ENCODE peak calls at places on chromosome 18, in nine cellular contexts. One of them, this sample, is unnamed.
A peak's percentile ranks its signal among the peaks of the same experiment; 100 is the strongest.

GRCh38 chr18:12274793-12275192 is 20.6 kb downstream of the CIDEA start:
- ATAC-seq in stimulated activated effector memory CD8-positive, alpha-beta T cell treated with anti-CD3 and anti-CD28 coated beads, Interleukin-12 subunit alpha, Interleukin-12 subunit beta, amount 100 ng/mL, for 72 hours: no peak
- ATAC-seq in stimulated activated naive CD8-positive, alpha-beta T cell treated with anti-CD3 and anti-CD28 coated beads, Interleukin-15, amount 100 ng/mL, for 72 hours: no peak
- ATAC-seq in left ventricle myocardium superior: no peak
- ATAC-seq in pancreas: no peak
- ATAC-seq in CD4-positive, alpha-beta T cell: no peak
- ATAC-seq in T-cell: no peak
- ATAC-seq in RWPE2: no peak
- ATAC-seq in lower lobe of right lung: no peak
- ATAC-seq in this sample: no peak

GRCh38 chr18:8807502-8807833 is 102.1 kb downstream of the MTCL1 start:
- ATAC-seq in stimulated activated effector memory CD8-positive, alpha-beta T cell treated with anti-CD3 and anti-CD28 coated beads, Interleukin-12 subunit alpha, Interleukin-12 subunit beta, amount 100 ng/mL, for 72 hours: peak; percentile 57
- ATAC-seq in stimulated activated naive CD8-positive, alpha-beta T cell treated with anti-CD3 and anti-CD28 coated beads, Interleukin-15, amount 100 ng/mL, for 72 hours: peak; percentile 78
- ATAC-seq in left ventricle myocardium superior: no peak
- ATAC-seq in pancreas: no peak
- ATAC-seq in CD4-positive, alpha-beta T cell: peak; percentile 37
- ATAC-seq in T-cell: no peak
- ATAC-seq in RWPE2: no peak
- ATAC-seq in lower lobe of right lung: no peak
- ATAC-seq in this sample: no peak

GRCh38 chr18:55110436-55110835 is 151.2 kb upstream of the CCDC68 start:
- ATAC-seq in stimulated activated effector memory CD8-positive, alpha-beta T cell treated with anti-CD3 and anti-CD28 coated beads, Interleukin-12 subunit alpha, Interleukin-12 subunit beta, amount 100 ng/mL, for 72 hours: no peak
- ATAC-seq in stimulated activated naive CD8-positive, alpha-beta T cell treated with anti-CD3 and anti-CD28 coated beads, Interleukin-15, amount 100 ng/mL, for 72 hours: no peak
- ATAC-seq in left ventricle myocardium superior: peak; percentile 91
- ATAC-seq in pancreas: no peak
- ATAC-seq in CD4-positive, alpha-beta T cell: no peak
- ATAC-seq in T-cell: no peak
- ATAC-seq in RWPE2: no peak
- ATAC-seq in lower lobe of right lung: peak; percentile 50
- ATAC-seq in this sample: no peak

GRCh38 chr18:2337552-2338141 is 233.7 kb downstream of the METTL4 start:
- ATAC-seq in stimulated activated effector memory CD8-positive, alpha-beta T cell treated with anti-CD3 and anti-CD28 coated beads, Interleukin-12 subunit alpha, Interleukin-12 subunit beta, amount 100 ng/mL, for 72 hours: peak; percentile 51
- ATAC-seq in stimulated activated naive CD8-positive, alpha-beta T cell treated with anti-CD3 and anti-CD28 coated beads, Interleukin-15, amount 100 ng/mL, for 72 hours: peak; percentile 60
- ATAC-seq in left ventricle myocardium superior: no peak
- ATAC-seq in pancreas: peak; percentile 74
- ATAC-seq in CD4-positive, alpha-beta T cell: no peak
- ATAC-seq in T-cell: no peak
- ATAC-seq in RWPE2: no peak
- ATAC-seq in lower lobe of right lung: peak; percentile 35
- ATAC-seq in this sample: no peak

GRCh38 chr18:45930953-45931352 is 36.2 kb downstream of the EPG5 start:
- ATAC-seq in stimulated activated effector memory CD8-positive, alpha-beta T cell treated with anti-CD3 and anti-CD28 coated beads, Interleukin-12 subunit alpha, Interleukin-12 subunit beta, amount 100 ng/mL, for 72 hours: no peak
- ATAC-seq in stimulated activated naive CD8-positive, alpha-beta T cell treated with anti-CD3 and anti-CD28 coated beads, Interleukin-15, amount 100 ng/mL, for 72 hours: no peak
- ATAC-seq in left ventricle myocardium superior: peak; percentile 92
- ATAC-seq in pancreas: no peak
- ATAC-seq in CD4-positive, alpha-beta T cell: peak; percentile 51
- ATAC-seq in T-cell: no peak
- ATAC-seq in RWPE2: no peak
- ATAC-seq in lower lobe of right lung: peak; percentile 95
- ATAC-seq in this sample: no peak

GRCh38 chr18:28075501-28075900 is 101.4 kb downstream of the CDH2 start:
- ATAC-seq in stimulated activated effector memory CD8-positive, alpha-beta T cell treated with anti-CD3 and anti-CD28 coated beads, Interleukin-12 subunit alpha, Interleukin-12 subunit beta, amount 100 ng/mL, for 72 hours: no peak
- ATAC-seq in stimulated activated naive CD8-positive, alpha-beta T cell treated with anti-CD3 and anti-CD28 coated beads, Interleukin-15, amount 100 ng/mL, for 72 hours: no peak
- ATAC-seq in left ventricle myocardium superior: peak; percentile 56
- ATAC-seq in pancreas: peak; percentile 49
- ATAC-seq in CD4-positive, alpha-beta T cell: no peak
- ATAC-seq in T-cell: no peak
- ATAC-seq in RWPE2: peak; percentile 40
- ATAC-seq in lower lobe of right lung: no peak
- ATAC-seq in this sample: no peak

GRCh38 chr18:39685303-39685902 is 2119.8 kb upstream of the CELF4 start:
- ATAC-seq in stimulated activated effector memory CD8-positive, alpha-beta T cell treated with anti-CD3 and anti-CD28 coated beads, Interleukin-12 subunit alpha, Interleukin-12 subunit beta, amount 100 ng/mL, for 72 hours: no peak
- ATAC-seq in stimulated activated naive CD8-positive, alpha-beta T cell treated with anti-CD3 and anti-CD28 coated beads, Interleukin-15, amount 100 ng/mL, for 72 hours: no peak
- ATAC-seq in left ventricle myocardium superior: no peak
- ATAC-seq in pancreas: no peak
- ATAC-seq in CD4-positive, alpha-beta T cell: no peak
- ATAC-seq in T-cell: no peak
- ATAC-seq in RWPE2: no peak
- ATAC-seq in lower lobe of right lung: no peak
- ATAC-seq in this sample: no peak

GRCh38 chr18:46268662-46269061 is 164.5 kb downstream of the HAUS1 start:
- ATAC-seq in stimulated activated effector memory CD8-positive, alpha-beta T cell treated with anti-CD3 and anti-CD28 coated beads, Interleukin-12 subunit alpha, Interleukin-12 subunit beta, amount 100 ng/mL, for 72 hours: no peak
- ATAC-seq in stimulated activated naive CD8-positive, alpha-beta T cell treated with anti-CD3 and anti-CD28 coated beads, Interleukin-15, amount 100 ng/mL, for 72 hours: no peak
- ATAC-seq in left ventricle myocardium superior: peak; percentile 97
- ATAC-seq in pancreas: no peak
- ATAC-seq in CD4-positive, alpha-beta T cell: no peak
- ATAC-seq in T-cell: no peak
- ATAC-seq in RWPE2: no peak
- ATAC-seq in lower lobe of right lung: no peak
- ATAC-seq in this sample: no peak

GRCh38 chr18:46400449-46400848 is 256.6 kb downstream of the LOXHD1 start:
- ATAC-seq in stimulated activated effector memory CD8-positive, alpha-beta T cell treated with anti-CD3 and anti-CD28 coated beads, Interleukin-12 subunit alpha, Interleukin-12 subunit beta, amount 100 ng/mL, for 72 hours: no peak
- ATAC-seq in stimulated activated naive CD8-positive, alpha-beta T cell treated with anti-CD3 and anti-CD28 coated beads, Interleukin-15, amount 100 ng/mL, for 72 hours: no peak
- ATAC-seq in left ventricle myocardium superior: no peak
- ATAC-seq in pancreas: no peak
- ATAC-seq in CD4-positive, alpha-beta T cell: no peak
- ATAC-seq in T-cell: no peak
- ATAC-seq in RWPE2: no peak
- ATAC-seq in lower lobe of right lung: no peak
- ATAC-seq in this sample: no peak

GRCh38 chr18:23694642-23695430 is 5.6 kb downstream of the LAMA3 start:
- ATAC-seq in stimulated activated effector memory CD8-positive, alpha-beta T cell treated with anti-CD3 and anti-CD28 coated beads, Interleukin-12 subunit alpha, Interleukin-12 subunit beta, amount 100 ng/mL, for 72 hours: no peak
- ATAC-seq in stimulated activated naive CD8-positive, alpha-beta T cell treated with anti-CD3 and anti-CD28 coated beads, Interleukin-15, amount 100 ng/mL, for 72 hours: no peak
- ATAC-seq in left ventricle myocardium superior: no peak
- ATAC-seq in pancreas: no peak
- ATAC-seq in CD4-positive, alpha-beta T cell: no peak
- ATAC-seq in T-cell: no peak
- ATAC-seq in RWPE2: peak; percentile 73
- ATAC-seq in lower lobe of right lung: no peak
- ATAC-seq in this sample: no peak

GRCh38 chr18:57666818-57667497 is 45.3 kb upstream of the NARS1 start:
- ATAC-seq in stimulated activated effector memory CD8-positive, alpha-beta T cell treated with anti-CD3 and anti-CD28 coated beads, Interleukin-12 subunit alpha, Interleukin-12 subunit beta, amount 100 ng/mL, for 72 hours: no peak
- ATAC-seq in stimulated activated naive CD8-positive, alpha-beta T cell treated with anti-CD3 and anti-CD28 coated beads, Interleukin-15, amount 100 ng/mL, for 72 hours: peak; percentile 79
- ATAC-seq in left ventricle myocardium superior: peak; percentile 69
- ATAC-seq in pancreas: peak; percentile 78
- ATAC-seq in CD4-positive, alpha-beta T cell: no peak
- ATAC-seq in T-cell: no peak
- ATAC-seq in RWPE2: peak; percentile 77
- ATAC-seq in lower lobe of right lung: peak; percentile 76
- ATAC-seq in this sample: no peak

GRCh38 chr18:42229211-42230210 is 274.5 kb downstream of the PIK3C3 start:
- ATAC-seq in stimulated activated effector memory CD8-positive, alpha-beta T cell treated with anti-CD3 and anti-CD28 coated beads, Interleukin-12 subunit alpha, Interleukin-12 subunit beta, amount 100 ng/mL, for 72 hours: peak; percentile 32
- ATAC-seq in stimulated activated naive CD8-positive, alpha-beta T cell treated with anti-CD3 and anti-CD28 coated beads, Interleukin-15, amount 100 ng/mL, for 72 hours: no peak
- ATAC-seq in left ventricle myocardium superior: no peak
- ATAC-seq in pancreas: no peak
- ATAC-seq in CD4-positive, alpha-beta T cell: no peak
- ATAC-seq in T-cell: no peak
- ATAC-seq in RWPE2: no peak
- ATAC-seq in lower lobe of right lung: no peak
- ATAC-seq in this sample: peak; percentile 92

GRCh38 chr18:62498616-62499262 is 24.1 kb upstream of the ZCCHC2 start:
- ATAC-seq in stimulated activated effector memory CD8-positive, alpha-beta T cell treated with anti-CD3 and anti-CD28 coated beads, Interleukin-12 subunit alpha, Interleukin-12 subunit beta, amount 100 ng/mL, for 72 hours: no peak
- ATAC-seq in stimulated activated naive CD8-positive, alpha-beta T cell treated with anti-CD3 and anti-CD28 coated beads, Interleukin-15, amount 100 ng/mL, for 72 hours: no peak
- ATAC-seq in left ventricle myocardium superior: peak; percentile 35
- ATAC-seq in pancreas: no peak
- ATAC-seq in CD4-positive, alpha-beta T cell: no peak
- ATAC-seq in T-cell: no peak
- ATAC-seq in RWPE2: no peak
- ATAC-seq in lower lobe of right lung: peak; percentile 70
- ATAC-seq in this sample: no peak

GRCh38 chr18:72427721-72428120 is 116.4 kb downstream of the CBLN2 start:
- ATAC-seq in stimulated activated effector memory CD8-positive, alpha-beta T cell treated with anti-CD3 and anti-CD28 coated beads, Interleukin-12 subunit alpha, Interleukin-12 subunit beta, amount 100 ng/mL, for 72 hours: no peak
- ATAC-seq in stimulated activated naive CD8-positive, alpha-beta T cell treated with anti-CD3 and anti-CD28 coated beads, Interleukin-15, amount 100 ng/mL, for 72 hours: no peak
- ATAC-seq in left ventricle myocardium superior: no peak
- ATAC-seq in pancreas: no peak
- ATAC-seq in CD4-positive, alpha-beta T cell: no peak
- ATAC-seq in T-cell: no peak
- ATAC-seq in RWPE2: no peak
- ATAC-seq in lower lobe of right lung: no peak
- ATAC-seq in this sample: no peak

GRCh38 chr18:79693561-79694205 is 14.1 kb downstream of the CTDP1 start:
- ATAC-seq in stimulated activated effector memory CD8-positive, alpha-beta T cell treated with anti-CD3 and anti-CD28 coated beads, Interleukin-12 subunit alpha, Interleukin-12 subunit beta, amount 100 ng/mL, for 72 hours: no peak
- ATAC-seq in stimulated activated naive CD8-positive, alpha-beta T cell treated with anti-CD3 and anti-CD28 coated beads, Interleukin-15, amount 100 ng/mL, for 72 hours: no peak
- ATAC-seq in left ventricle myocardium superior: peak; percentile 79
- ATAC-seq in pancreas: no peak
- ATAC-seq in CD4-positive, alpha-beta T cell: no peak
- ATAC-seq in T-cell: no peak
- ATAC-seq in RWPE2: no peak
- ATAC-seq in lower lobe of right lung: peak; percentile 32
- ATAC-seq in this sample: no peak

GRCh38 chr18:48611196-48611595 is 72.4 kb downstream of the CTIF start:
- ATAC-seq in stimulated activated effector memory CD8-positive, alpha-beta T cell treated with anti-CD3 and anti-CD28 coated beads, Interleukin-12 subunit alpha, Interleukin-12 subunit beta, amount 100 ng/mL, for 72 hours: no peak
- ATAC-seq in stimulated activated naive CD8-positive, alpha-beta T cell treated with anti-CD3 and anti-CD28 coated beads, Interleukin-15, amount 100 ng/mL, for 72 hours: no peak
- ATAC-seq in left ventricle myocardium superior: peak; percentile 4
- ATAC-seq in pancreas: no peak
- ATAC-seq in CD4-positive, alpha-beta T cell: no peak
- ATAC-seq in T-cell: no peak
- ATAC-seq in RWPE2: no peak
- ATAC-seq in lower lobe of right lung: no peak
- ATAC-seq in this sample: no peak

GRCh38 chr18:136433-136832 is 21.9 kb upstream of the USP14 start:
- ATAC-seq in stimulated activated effector memory CD8-positive, alpha-beta T cell treated with anti-CD3 and anti-CD28 coated beads, Interleukin-12 subunit alpha, Interleukin-12 subunit beta, amount 100 ng/mL, for 72 hours: peak; percentile 76
- ATAC-seq in stimulated activated naive CD8-positive, alpha-beta T cell treated with anti-CD3 and anti-CD28 coated beads, Interleukin-15, amount 100 ng/mL, for 72 hours: peak; percentile 83
- ATAC-seq in left ventricle myocardium superior: no peak
- ATAC-seq in pancreas: no peak
- ATAC-seq in CD4-positive, alpha-beta T cell: peak; percentile 71
- ATAC-seq in T-cell: no peak
- ATAC-seq in RWPE2: no peak
- ATAC-seq in lower lobe of right lung: no peak
- ATAC-seq in this sample: no peak

GRCh38 chr18:7084080-7084765 is 33.4 kb downstream of the LAMA1 start:
- ATAC-seq in stimulated activated effector memory CD8-positive, alpha-beta T cell treated with anti-CD3 and anti-CD28 coated beads, Interleukin-12 subunit alpha, Interleukin-12 subunit beta, amount 100 ng/mL, for 72 hours: no peak
- ATAC-seq in stimulated activated naive CD8-positive, alpha-beta T cell treated with anti-CD3 and anti-CD28 coated beads, Interleukin-15, amount 100 ng/mL, for 72 hours: no peak
- ATAC-seq in left ventricle myocardium superior: no peak
- ATAC-seq in pancreas: peak; percentile 66
- ATAC-seq in CD4-positive, alpha-beta T cell: no peak
- ATAC-seq in T-cell: no peak
- ATAC-seq in RWPE2: peak; percentile 82
- ATAC-seq in lower lobe of right lung: no peak
- ATAC-seq in this sample: peak; percentile 31

GRCh38 chr18:35619941-35620340 is 38.4 kb downstream of the GALNT1 start:
- ATAC-seq in stimulated activated effector memory CD8-positive, alpha-beta T cell treated with anti-CD3 and anti-CD28 coated beads, Interleukin-12 subunit alpha, Interleukin-12 subunit beta, amount 100 ng/mL, for 72 hours: no peak
- ATAC-seq in stimulated activated naive CD8-positive, alpha-beta T cell treated with anti-CD3 and anti-CD28 coated beads, Interleukin-15, amount 100 ng/mL, for 72 hours: no peak
- ATAC-seq in left ventricle myocardium superior: no peak
- ATAC-seq in pancreas: no peak
- ATAC-seq in CD4-positive, alpha-beta T cell: no peak
- ATAC-seq in T-cell: no peak
- ATAC-seq in RWPE2: no peak
- ATAC-seq in lower lobe of right lung: no peak
- ATAC-seq in this sample: no peak

GRCh38 chr18:65768379-65768778 is 17.6 kb downstream of the CDH7 start:
- ATAC-seq in stimulated activated effector memory CD8-positive, alpha-beta T cell treated with anti-CD3 and anti-CD28 coated beads, Interleukin-12 subunit alpha, Interleukin-12 subunit beta, amount 100 ng/mL, for 72 hours: no peak
- ATAC-seq in stimulated activated naive CD8-positive, alpha-beta T cell treated with anti-CD3 and anti-CD28 coated beads, Interleukin-15, amount 100 ng/mL, for 72 hours: no peak
- ATAC-seq in left ventricle myocardium superior: no peak
- ATAC-seq in pancreas: no peak
- ATAC-seq in CD4-positive, alpha-beta T cell: no peak
- ATAC-seq in T-cell: no peak
- ATAC-seq in RWPE2: no peak
- ATAC-seq in lower lobe of right lung: no peak
- ATAC-seq in this sample: no peak

GRCh38 chr18:45666006-45666405 is 50.7 kb downstream of the SLC14A2 start:
- ATAC-seq in stimulated activated effector memory CD8-positive, alpha-beta T cell treated with anti-CD3 and anti-CD28 coated beads, Interleukin-12 subunit alpha, Interleukin-12 subunit beta, amount 100 ng/mL, for 72 hours: no peak
- ATAC-seq in stimulated activated naive CD8-positive, alpha-beta T cell treated with anti-CD3 and anti-CD28 coated beads, Interleukin-15, amount 100 ng/mL, for 72 hours: no peak
- ATAC-seq in left ventricle myocardium superior: peak; percentile 64
- ATAC-seq in pancreas: no peak
- ATAC-seq in CD4-positive, alpha-beta T cell: no peak
- ATAC-seq in T-cell: no peak
- ATAC-seq in RWPE2: no peak
- ATAC-seq in lower lobe of right lung: peak; percentile 40
- ATAC-seq in this sample: no peak

GRCh38 chr18:23438046-23438377 is 15.1 kb upstream of the RIOK3 start:
- ATAC-seq in stimulated activated effector memory CD8-positive, alpha-beta T cell treated with anti-CD3 and anti-CD28 coated beads, Interleukin-12 subunit alpha, Interleukin-12 subunit beta, amount 100 ng/mL, for 72 hours: no peak
- ATAC-seq in stimulated activated naive CD8-positive, alpha-beta T cell treated with anti-CD3 and anti-CD28 coated beads, Interleukin-15, amount 100 ng/mL, for 72 hours: no peak
- ATAC-seq in left ventricle myocardium superior: no peak
- ATAC-seq in pancreas: no peak
- ATAC-seq in CD4-positive, alpha-beta T cell: no peak
- ATAC-seq in T-cell: no peak
- ATAC-seq in RWPE2: no peak
- ATAC-seq in lower lobe of right lung: no peak
- ATAC-seq in this sample: no peak

GRCh38 chr18:627211-627610 is 30.2 kb upstream of the TYMS start:
- ATAC-seq in stimulated activated effector memory CD8-positive, alpha-beta T cell treated with anti-CD3 and anti-CD28 coated beads, Interleukin-12 subunit alpha, Interleukin-12 subunit beta, amount 100 ng/mL, for 72 hours: no peak
- ATAC-seq in stimulated activated naive CD8-positive, alpha-beta T cell treated with anti-CD3 and anti-CD28 coated beads, Interleukin-15, amount 100 ng/mL, for 72 hours: no peak
- ATAC-seq in left ventricle myocardium superior: no peak
- ATAC-seq in pancreas: no peak
- ATAC-seq in CD4-positive, alpha-beta T cell: no peak
- ATAC-seq in T-cell: no peak
- ATAC-seq in RWPE2: no peak
- ATAC-seq in lower lobe of right lung: no peak
- ATAC-seq in this sample: no peak

GRCh38 chr18:9215221-9215933 is 78.8 kb downstream of the ANKRD12 start:
- ATAC-seq in stimulated activated effector memory CD8-positive, alpha-beta T cell treated with anti-CD3 and anti-CD28 coated beads, Interleukin-12 subunit alpha, Interleukin-12 subunit beta, amount 100 ng/mL, for 72 hours: no peak
- ATAC-seq in stimulated activated naive CD8-positive, alpha-beta T cell treated with anti-CD3 and anti-CD28 coated beads, Interleukin-15, amount 100 ng/mL, for 72 hours: no peak
- ATAC-seq in left ventricle myocardium superior: no peak
- ATAC-seq in pancreas: no peak
- ATAC-seq in CD4-positive, alpha-beta T cell: no peak
- ATAC-seq in T-cell: no peak
- ATAC-seq in RWPE2: no peak
- ATAC-seq in lower lobe of right lung: peak; percentile 47
- ATAC-seq in this sample: no peak

This sample was measured in stimulated activated memory B cell treated with anti-CD40 and anti-IgM and Interleukin-4, amounts not matched to agents 10 μg/mL and 1 μg/mL and 100 μg/mL, for 72 hours.